ENCODE peak calls at places on chromosomes 1 and 21, in nine cellular contexts. J is AG09319; X is ovary; Y is cardiac muscle cell; S is stimulated activated CD4-positive, alpha-beta T cell treated with anti-CD3 and anti-CD28 coated beads, TNF-alpha, amount 100 ng/mL, for 24 hours; T is AG04449; A is GF-D8; Z is vagina; V is NCI-H774. L is an unnamed sample.

GRCh38 chr1:165383067-165383466 is 26.6 kb upstream of the LMX1A start:
- DNase-seq in J (peak), X (peak), Y (no peak), S (no peak), T (no peak), A (no peak), Z (no peak), V (no peak), L (no peak)

GRCh38 chr1:180917306-180918065 is 4.8 kb downstream of the KIAA1614 start:
- DNase-seq in J (no peak), X (peak), Y (no peak), S (no peak), T (no peak), A (no peak), Z (no peak), V (no peak), L (no peak)

GRCh38 chr1:86200901-86201300 is 44.3 kb upstream of the COL24A1 start:
- DNase-seq in J (no peak), X (no peak), Y (no peak), S (no peak), T (no peak), A (no peak), Z (no peak), V (no peak), L (no peak)

GRCh38 chr21:39730418-39731107 is 14.4 kb upstream of the IGSF5 start:
- DNase-seq in J (no peak), X (no peak), Y (no peak), S (no peak), T (no peak), A (no peak), Z (no peak), V (no peak), L (no peak)

GRCh38 chr1:47792786-47793185 is 204.4 kb downstream of the TRABD2B start:
- DNase-seq in J (no peak), X (no peak), Y (no peak), S (no peak), T (no peak), A (no peak), Z (no peak), V (no peak), L (no peak)

GRCh38 chr1:50418600-50419109 is 4.6 kb downstream of the DMRTA2 start:
- DNase-seq in J (no peak), X (no peak), Y (peak), S (no peak), T (no peak), A (no peak), Z (no peak), V (no peak), L (no peak)

GRCh38 chr1:204420039-204421004 is 8.7 kb upstream of the PPP1R15B start:
- DNase-seq in J (no peak), X (no peak), Y (no peak), S (no peak), T (no peak), A (no peak), Z (no peak), V (no peak), L (no peak)

GRCh38 chr21:42733037-42733632 is 79.7 kb downstream of the PDE9A start:
- DNase-seq in J (no peak), X (no peak), Y (no peak), S (no peak), T (no peak), A (no peak), Z (no peak), V (no peak), L (no peak)